ENCODE peak calls at places on chromosomes 2 and 18, in four cellular contexts. J, D, M and Y are unnamed samples.

GRCh38 chr18:68919900-68920299 is 122.0 kb downstream of the CCDC102B start:
- DNase-seq in D (no peak), M (no peak), J (no peak), Y (peak; percentile 6)

GRCh38 chr2:70087703-70088507 is 628 bp downstream of the PCBP1 start:
- DNase-seq in M (peak; percentile 55), J (peak; percentile 58), D (peak; percentile 79), Y (peak; percentile 64)

GRCh38 chr2:39697480-39697879 is 31.8 kb downstream of the TMEM178A start:
- DNase-seq in J (peak; percentile 3), M (no peak), D (no peak), Y (no peak)

GRCh38 chr2:96509114-96509846 is 4.1 kb upstream of the NEURL3 start:
- DNase-seq in M (peak; percentile 67), J (peak; percentile 84), D (peak; percentile 86), Y (peak; percentile 78)

GRCh38 chr2:187461294-187462261 is 13.5 kb upstream of the CALCRL start:
- DNase-seq in J (no peak), D (no peak), M (no peak), Y (peak; percentile 91)

GRCh38 chr2:74019516-74019915 is 34.8 kb downstream of the TET3 start:
- DNase-seq in M (no peak), D (no peak), J (no peak), Y (no peak)

GRCh38 chr2:137957033-137957432 is 7.2 kb upstream of the HNMT start:
- DNase-seq in J (peak; percentile 97), M (no peak), D (no peak), Y (peak; percentile 80)

GRCh38 chr2:74045454-74045853 is 60.7 kb downstream of the TET3 start:
- DNase-seq in M (no peak), D (no peak), J (peak; percentile 66), Y (no peak)

GRCh38 chr2:41199320-41199719 is 747.4 kb upstream of the SLC8A1 start:
- DNase-seq in M (no peak), J (no peak), D (no peak), Y (no peak)

GRCh38 chr2:23502096-23502495 is 117.1 kb downstream of the KLHL29 start:
- DNase-seq in D (no peak), M (no peak), J (no peak), Y (no peak)

GRCh38 chr2:10559825-10560224 is 111.7 kb upstream of the ODC1 start:
- DNase-seq in D (no peak), M (no peak), J (peak; percentile 20), Y (no peak)

GRCh38 chr2:127411609-127412370 is 6.4 kb upstream of the PROC start:
- DNase-seq in J (no peak), M (no peak), D (no peak), Y (no peak)

GRCh38 chr2:118241128-118241527 is 152.9 kb downstream of the INSIG2 start:
- DNase-seq in M (no peak), D (no peak), J (no peak), Y (no peak)

DNA sequence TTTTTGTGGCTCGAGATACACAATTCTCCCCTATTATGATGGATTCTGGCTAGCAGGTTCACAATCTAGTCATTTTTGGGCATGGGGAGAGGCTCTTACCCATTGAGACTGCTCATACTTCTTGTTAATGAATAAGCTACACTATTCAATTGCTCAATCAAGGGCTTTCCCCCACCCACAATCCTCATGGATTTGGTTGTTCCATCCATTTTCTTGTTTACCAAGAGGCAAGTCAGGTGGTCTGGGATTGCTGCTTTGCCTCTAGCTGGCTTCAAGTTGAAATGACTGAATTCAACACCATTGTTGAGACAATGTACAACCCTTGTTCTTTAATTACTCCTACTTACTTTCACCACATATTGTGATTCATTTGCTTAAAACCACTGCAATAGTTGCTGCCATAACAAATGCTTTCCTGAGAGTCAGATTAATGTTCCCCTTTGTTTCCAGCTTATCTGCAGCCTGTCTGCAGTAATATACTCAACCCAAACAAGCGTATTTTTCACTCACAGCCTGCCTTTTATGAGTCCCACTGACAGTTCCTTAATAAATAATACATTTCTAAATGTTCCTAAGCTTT is 532.2 kb downstream of the RIT2 start:
- DNase-seq in M (no peak), D (no peak), J (no peak), Y (no peak)
- TF ChIP-seq MAZ in M (no peak), D (no peak), J (no peak), Y (no peak)

GRCh38 chr2:15645720-15646385 is 54.2 kb downstream of the DDX1 start:
- DNase-seq in D (no peak), M (no peak), J (no peak), Y (no peak)
- TF ChIP-seq RAD21 in D (no peak), M (no peak), J (no peak), Y (no peak)

GRCh38 chr18:78138993-78139496 is 840.6 kb upstream of the SALL3 start:
- DNase-seq in J (no peak), M (no peak), D (no peak), Y (no peak)
- TF ChIP-seq MAZ in J (no peak), M (no peak), D (no peak), Y (no peak)

DNA sequence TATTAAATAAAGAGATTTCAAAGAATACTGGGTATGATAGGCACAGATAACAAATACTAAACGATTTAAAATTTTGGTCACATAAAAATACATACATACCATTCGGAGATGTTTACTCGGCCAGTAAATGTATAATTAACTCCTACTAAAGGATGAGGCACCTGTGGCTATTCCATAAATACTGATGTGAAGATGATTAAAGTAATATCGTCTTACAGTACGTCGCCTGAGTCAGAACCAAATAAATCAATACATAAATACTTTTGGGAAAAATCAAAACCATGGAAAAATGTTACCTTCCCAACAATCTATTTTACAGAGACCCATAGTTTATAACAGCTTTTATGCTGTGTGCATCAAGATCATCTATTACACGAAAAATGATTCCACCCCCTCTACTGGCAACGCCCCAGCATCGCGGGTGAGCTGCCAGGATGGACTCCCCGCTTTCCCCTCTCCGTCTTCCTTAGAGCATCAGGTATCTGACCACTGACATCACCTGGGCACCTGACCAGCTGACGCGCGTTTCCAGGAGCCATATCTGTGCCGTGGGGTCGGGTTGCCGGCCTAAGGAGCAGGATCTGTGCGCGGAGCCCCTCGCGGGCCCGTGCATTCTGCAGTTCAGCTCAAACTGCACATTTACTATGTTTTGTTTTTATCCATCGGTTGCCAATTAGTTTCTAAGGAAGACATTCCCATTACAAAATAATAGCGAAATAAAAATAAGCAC is 970 bp downstream of the ICA1L start:
- DNase-seq in J (peak; percentile 36), D (peak; percentile 43), M (peak; percentile 57), Y (peak; percentile 81)
- TF ChIP-seq RAD21 in J (peak; percentile 45), D (peak; percentile 40), M (peak; percentile 58), Y (peak; percentile 63)

GRCh38 chr2:246489-247145 is 17.2 kb downstream of the SH3YL1 start:
- DNase-seq in M (no peak), J (peak; percentile 85), D (peak; percentile 20), Y (peak; percentile 81)
- TF ChIP-seq MAZ in M (no peak), J (peak; percentile 81), D (no peak), Y (peak; percentile 78)

DNA sequence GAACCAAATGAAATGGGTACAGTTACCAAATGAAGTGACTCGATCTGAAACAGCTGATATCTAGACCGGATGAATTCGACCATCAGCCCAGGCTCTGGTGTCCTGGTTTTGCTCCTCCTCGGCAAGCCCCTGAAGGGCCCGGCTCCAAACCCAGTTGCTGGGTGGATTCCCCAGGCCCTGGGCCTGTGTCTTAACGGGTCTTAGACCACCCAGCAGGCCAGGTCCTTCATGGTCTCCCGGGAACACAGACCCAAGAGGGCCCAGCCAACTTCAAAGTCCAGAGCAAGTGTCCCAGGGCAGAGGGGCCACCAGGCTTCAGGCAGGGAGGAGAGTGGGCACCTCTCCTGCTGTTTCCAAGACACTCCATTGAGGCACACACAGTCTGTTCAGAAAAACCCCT is 26.7 kb upstream of the NMUR1 start:
- DNase-seq in D (no peak), J (no peak), M (no peak), Y (no peak)
- TF ChIP-seq RAD21 in D (no peak), J (no peak), M (no peak), Y (no peak)

GRCh38 chr18:49050462-49050861 is 99.7 kb upstream of the SMAD7 start:
- DNase-seq in D (no peak), J (no peak), M (no peak), Y (no peak)

GRCh38 chr18:49055787-49056186 is 105.0 kb upstream of the SMAD7 start:
- DNase-seq in M (no peak), J (peak; percentile 94), D (no peak), Y (no peak)

GRCh38 chr18:49051323-49051967 is 100.7 kb upstream of the SMAD7 start:
- DNase-seq in M (no peak), J (no peak), D (no peak), Y (no peak)

GRCh38 chr18:49055196-49055595 is 104.4 kb upstream of the SMAD7 start:
- DNase-seq in M (no peak), J (no peak), D (no peak), Y (no peak)

DNA sequence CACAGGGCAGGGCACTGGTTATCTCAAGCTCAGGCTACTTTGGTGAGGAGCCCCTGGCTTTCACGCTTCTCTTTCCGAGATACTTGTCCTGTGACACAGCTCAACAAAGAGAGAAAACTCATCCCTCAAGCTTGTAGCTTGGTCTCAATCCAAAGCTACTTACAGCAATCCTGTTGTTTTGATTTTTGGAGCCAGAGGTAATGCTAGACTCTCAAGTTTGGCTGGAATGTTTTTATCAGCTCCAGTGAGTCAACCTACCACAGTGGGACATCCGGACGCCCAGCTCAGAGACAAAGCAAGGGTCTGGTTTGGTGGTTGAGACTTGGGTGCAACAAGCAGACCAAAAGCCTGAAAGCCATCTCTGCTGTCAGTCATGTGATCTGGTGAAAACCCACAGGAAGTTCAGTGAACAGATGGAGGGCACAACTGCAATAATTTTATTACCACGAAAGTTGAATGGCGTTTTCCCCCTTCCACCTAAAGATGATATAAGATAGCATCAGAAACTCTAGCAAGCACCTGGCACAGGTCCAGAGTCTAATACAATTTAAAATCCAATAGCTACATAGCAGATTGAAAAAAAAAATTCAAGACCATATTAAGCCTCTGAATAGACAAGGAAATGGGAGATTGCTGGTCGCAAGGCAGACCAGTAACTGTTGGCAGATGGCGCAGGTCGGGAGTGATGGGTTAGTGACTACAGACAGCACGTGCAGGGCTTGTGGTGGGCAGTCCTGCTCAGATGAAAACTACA is 102.3 kb upstream of the SMAD7 start:
- DNase-seq in J (peak; percentile 97), M (no peak), D (no peak), Y (no peak)
- TF ChIP-seq MAZ in J (no peak), M (no peak), D (no peak), Y (no peak)